ENCODE peak calls at places on chromosome 21, in five cellular contexts. H is GM23248, P is HCT116, E is OCI-LY7, G is hepatocyte. N is an unnamed sample.

GRCh38 chr21:41222247-41223068 is 54.5 kb downstream of the BACE2 start:
- DNase-seq in H (peak), P (no peak), E (no peak), G (no peak), N (no peak)

GRCh38 chr21:15741510-15741909 is 11.7 kb downstream of the USP25 start:
- DNase-seq in H (peak), P (no peak), E (no peak), G (no peak), N (no peak)

GRCh38 chr21:17679002-17679600 is 66.4 kb upstream of the BTG3 start:
- DNase-seq in H (peak), P (peak), E (peak), G (peak), N (peak)

GRCh38 chr21:17469727-17470126 is 43.1 kb upstream of the CXADR start:
- DNase-seq in H (no peak), P (no peak), E (no peak), G (no peak), N (no peak)

GRCh38 chr21:37074195-37074510 is 1.1 kb downstream of the TTC3 start:
- DNase-seq in H (peak), P (no peak), E (no peak), G (no peak), N (peak)

GRCh38 chr21:17512245-17513213 is at the start of gene CXADR:
- DNase-seq in H (peak), P (peak), E (peak), G (peak), N (peak)

GRCh38 chr21:31988492-31989285 is 115.9 kb downstream of the HUNK start:
- DNase-seq in H (peak), P (no peak), E (no peak), G (no peak), N (no peak)

GRCh38 chr21:46128983-46129571 is 26.3 kb downstream of the FTCD start:
- DNase-seq in H (no peak), P (no peak), E (no peak), G (no peak), N (no peak)

GRCh38 chr21:45922648-45923047 is 58.9 kb upstream of the COL6A1 start:
- DNase-seq in H (no peak), P (no peak), E (no peak), G (no peak), N (no peak)

GRCh38 chr21:45575304-45575992 is 33.2 kb upstream of the SLC19A1 start:
- DNase-seq in H (no peak), P (no peak), E (no peak), G (no peak), N (no peak)

GRCh38 chr21:45523411-45524101 is 18.7 kb downstream of the SLC19A1 start:
- DNase-seq in H (no peak), P (no peak), E (no peak), G (no peak), N (no peak)

GRCh38 chr21:31895069-31895851 is 22.4 kb downstream of the HUNK start:
- DNase-seq in H (peak), P (no peak), E (no peak), G (no peak), N (no peak)

GRCh38 chr21:37891953-37892352 is 24.3 kb downstream of the KCNJ6 start:
- DNase-seq in H (no peak), P (no peak), E (no peak), G (no peak), N (no peak)

GRCh38 chr21:41979751-41980369 is 26.0 kb upstream of the C2CD2 start:
- DNase-seq in H (no peak), P (no peak), E (no peak), G (no peak), N (no peak)

GRCh38 chr21:44401386-44402160 is 48.2 kb downstream of the TRPM2 start:
- DNase-seq in H (no peak), P (no peak), E (no peak), G (no peak), N (no peak)
- TF ChIP-seq EZH2phosphoT487 in H (no peak), P (no peak), E (no peak), G (no peak), N (no peak)

GRCh38 chr21:34557261-34557660 is 45.3 kb upstream of the KCNE1 start:
- DNase-seq in H (no peak), P (no peak), E (no peak), G (no peak), N (no peak)
- TF ChIP-seq EZH2phosphoT487 in H (no peak), P (no peak), E (no peak), G (no peak), N (no peak)

DNA sequence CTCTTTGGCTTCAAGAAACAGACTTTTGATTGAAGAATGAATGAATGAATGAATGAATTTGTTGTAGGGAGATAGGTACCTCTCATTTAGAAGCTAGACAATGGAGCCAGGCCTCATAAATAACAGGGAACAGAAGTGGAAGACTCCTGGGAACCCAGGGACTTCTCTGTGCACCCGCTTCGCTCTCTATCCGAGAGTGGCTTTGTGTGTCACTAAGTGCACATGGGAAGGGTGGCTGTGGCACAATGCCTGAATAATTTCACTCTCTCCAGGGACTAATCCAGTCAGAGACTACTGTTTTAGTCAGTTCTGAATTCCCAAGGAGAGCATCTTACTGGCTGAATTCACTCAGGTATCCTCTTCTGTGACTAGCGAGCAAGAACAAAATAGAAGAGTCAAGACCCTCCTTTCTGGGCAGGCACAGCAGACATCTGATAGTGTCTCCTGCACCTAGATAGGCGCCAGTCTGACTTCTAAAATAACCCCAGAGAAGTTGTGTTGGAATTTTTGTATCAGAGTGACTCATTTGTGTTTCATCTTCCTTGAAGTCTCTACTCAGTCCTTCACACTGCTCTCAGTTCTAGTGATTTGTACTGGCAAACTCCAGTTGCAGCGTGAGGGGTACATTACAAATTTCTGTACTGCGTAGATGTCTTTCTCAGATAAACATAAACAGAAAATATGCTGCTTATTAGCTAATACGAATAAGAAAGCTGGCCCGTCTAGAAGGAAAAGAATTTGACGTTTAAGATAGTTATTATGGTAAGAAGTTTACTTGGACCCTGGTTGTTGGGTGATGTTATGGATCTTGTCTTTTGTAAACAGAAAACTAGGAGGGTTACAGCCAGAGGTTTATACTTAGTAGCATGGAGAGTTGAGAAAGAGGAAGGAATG is 34.0 kb downstream of the BACH1 start:
- DNase-seq in H (peak), P (no peak), E (no peak), G (no peak), N (no peak)
- TF ChIP-seq EZH2phosphoT487 in H (no peak), P (no peak), E (no peak), G (no peak), N (no peak)

GRCh38 chr21:33109574-33110339 is 39.8 kb downstream of the OLIG1 start:
- DNase-seq in H (no peak), P (no peak), E (no peak), G (peak), N (peak)
- TF ChIP-seq EZH2phosphoT487 in H (no peak), P (no peak), E (no peak), G (no peak), N (peak)

GRCh38 chr21:21968810-21969588 is 970.8 kb downstream of the NCAM2 start:
- DNase-seq in H (no peak), P (no peak), E (no peak), G (no peak), N (no peak)

GRCh38 chr21:21973806-21974205 is 975.6 kb downstream of the NCAM2 start:
- DNase-seq in H (no peak), P (no peak), E (no peak), G (no peak), N (peak)

GRCh38 chr21:21971384-21971783 is 973.2 kb downstream of the NCAM2 start:
- DNase-seq in H (no peak), P (no peak), E (no peak), G (no peak), N (no peak)
- TF ChIP-seq EZH2phosphoT487 in H (no peak), P (no peak), E (no peak), G (no peak), N (no peak)

GRCh38 chr21:20877976-20878375 is 120.2 kb upstream of the NCAM2 start:
- DNase-seq in H (no peak), P (no peak), E (no peak), G (no peak), N (no peak)

DNA sequence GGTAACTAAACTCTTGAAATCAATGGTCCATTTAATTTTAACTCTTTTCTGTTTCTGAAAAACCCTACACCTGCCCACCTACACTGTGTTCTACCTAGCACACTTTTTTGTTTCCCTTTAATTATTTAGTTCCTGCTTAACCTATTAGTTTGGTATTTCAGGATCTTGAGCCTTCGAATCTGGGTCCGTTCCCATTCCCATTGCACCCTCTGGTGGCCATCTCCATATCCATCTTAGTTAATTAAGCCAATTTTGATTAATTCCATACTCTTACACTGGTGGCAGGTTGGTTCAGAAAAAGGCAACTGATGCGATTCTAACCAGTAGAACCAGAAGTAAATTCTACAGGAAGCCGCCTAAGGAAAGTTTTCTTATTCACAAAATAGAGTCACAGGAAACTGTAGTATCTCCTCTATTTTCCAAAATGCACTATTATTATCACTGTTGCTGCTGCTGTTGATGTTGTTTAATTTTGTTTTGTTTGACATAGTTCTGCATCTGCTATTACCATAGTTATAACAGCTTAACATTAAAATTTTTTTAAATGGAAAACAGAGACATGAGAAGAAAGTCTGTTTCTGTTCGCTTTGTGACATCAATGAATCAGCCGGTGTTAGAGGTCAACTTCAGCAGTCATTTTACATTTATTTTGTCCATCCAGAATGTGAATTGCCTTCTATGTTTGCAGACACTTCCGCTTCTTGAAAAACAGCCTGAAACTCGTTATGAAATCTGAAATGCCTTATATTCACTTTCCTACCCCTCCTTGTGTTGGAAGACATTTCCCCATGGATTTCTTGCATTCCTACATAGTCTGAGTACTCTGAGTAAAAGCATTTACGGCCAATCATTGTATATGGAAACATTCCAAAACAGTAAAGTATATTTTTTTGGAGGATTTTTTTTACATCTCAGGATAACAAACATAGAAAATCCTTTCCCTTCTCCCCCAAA is 115.5 kb upstream of the NCAM2 start:
- DNase-seq in H (peak), P (peak), E (peak), G (peak), N (peak)
- TF ChIP-seq EZH2phosphoT487 in H (no peak), P (no peak), E (no peak), G (no peak), N (no peak)

GRCh38 chr21:35461700-35462099 is 412.6 kb upstream of the RUNX1 start:
- DNase-seq in H (no peak), P (no peak), E (no peak), G (no peak), N (no peak)

GRCh38 chr21:35469446-35469845 is 420.3 kb upstream of the RUNX1 start:
- DNase-seq in H (no peak), P (no peak), E (no peak), G (no peak), N (no peak)

GRCh38 chr21:35468991-35469390 is 419.9 kb upstream of the RUNX1 start:
- DNase-seq in H (no peak), P (no peak), E (no peak), G (no peak), N (no peak)

GRCh38 chr21:35467536-35467935 is 418.4 kb upstream of the RUNX1 start:
- DNase-seq in H (peak), P (no peak), E (no peak), G (no peak), N (no peak)

DNA sequence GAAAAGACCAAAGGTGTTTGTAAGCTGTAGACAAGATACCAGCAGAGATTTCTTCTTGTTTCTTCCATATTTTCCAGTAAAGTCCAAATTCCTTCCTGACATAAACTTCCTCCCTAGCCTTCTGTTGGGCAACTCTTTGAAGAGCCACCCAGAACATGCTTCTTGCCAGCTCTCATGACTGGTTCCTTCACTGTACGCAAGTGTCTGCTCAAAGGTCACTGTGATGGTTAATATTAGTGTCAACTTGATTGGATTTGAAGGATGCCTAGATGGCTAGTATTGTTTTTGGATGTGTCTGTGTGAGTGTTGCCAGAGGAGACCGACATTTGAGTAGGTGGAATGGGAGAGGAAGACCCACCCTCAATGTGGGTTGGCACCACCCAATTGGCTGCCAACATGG is 416.6 kb upstream of the RUNX1 start:
- DNase-seq in H (no peak), P (no peak), E (no peak), G (no peak), N (no peak)
- TF ChIP-seq EZH2phosphoT487 in H (no peak), P (no peak), E (no peak), G (no peak), N (no peak)

GRCh38 chr21:14557413-14557812 is 11.3 kb upstream of the SAMSN1 start:
- DNase-seq in H (no peak), P (no peak), E (no peak), G (no peak), N (no peak)

GRCh38 chr21:14553422-14553821 is 7.3 kb upstream of the SAMSN1 start:
- DNase-seq in H (no peak), P (no peak), E (no peak), G (no peak), N (no peak)

GRCh38 chr21:14551741-14552140 is 5.6 kb upstream of the SAMSN1 start:
- DNase-seq in H (no peak), P (no peak), E (no peak), G (no peak), N (no peak)

GRCh38 chr21:14559144-14559543 is 13.0 kb upstream of the SAMSN1 start:
- DNase-seq in H (no peak), P (no peak), E (no peak), G (peak), N (no peak)

DNA sequence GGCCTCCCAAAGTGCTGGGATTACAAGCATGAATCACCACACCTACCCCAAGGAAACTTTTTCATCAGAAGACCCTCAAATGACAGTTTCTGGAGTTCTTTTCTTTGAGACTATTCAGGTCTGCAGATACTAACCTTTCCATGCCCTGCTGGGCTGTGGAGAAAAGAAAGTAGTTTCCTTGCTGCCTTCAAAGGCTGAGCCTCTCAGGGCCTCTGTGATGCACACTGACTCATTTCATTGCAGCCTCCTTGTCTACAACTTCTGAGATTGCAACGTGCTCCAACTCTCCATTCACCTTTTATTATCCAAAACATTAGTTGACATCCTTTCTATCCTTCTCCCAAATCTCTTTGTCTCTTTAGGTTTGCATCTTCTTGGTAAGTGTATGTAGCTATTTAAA is 8.8 kb upstream of the SAMSN1 start:
- DNase-seq in H (peak), P (no peak), E (no peak), G (no peak), N (no peak)
- TF ChIP-seq EZH2phosphoT487 in H (no peak), P (no peak), E (no peak), G (no peak), N (no peak)

GRCh38 chr21:40210251-40210650 is 343.0 kb downstream of the PCP4 start:
- DNase-seq in H (no peak), P (no peak), E (no peak), G (no peak), N (no peak)

GRCh38 chr21:40208960-40209359 is 341.7 kb downstream of the PCP4 start:
- DNase-seq in H (no peak), P (no peak), E (no peak), G (no peak), N (no peak)

GRCh38 chr21:40200962-40201361 is 333.7 kb downstream of the PCP4 start:
- DNase-seq in H (no peak), P (no peak), E (no peak), G (no peak), N (no peak)

GRCh38 chr21:40208206-40208950 is 341.1 kb downstream of the PCP4 start:
- DNase-seq in H (no peak), P (no peak), E (no peak), G (no peak), N (no peak)

GRCh38 chr21:40204956-40205355 is 337.7 kb downstream of the PCP4 start:
- DNase-seq in H (no peak), P (no peak), E (no peak), G (peak), N (peak)
- TF ChIP-seq EZH2phosphoT487 in H (no peak), P (no peak), E (no peak), G (no peak), N (no peak)

N was measured in neural progenitor cell.